ENCODE peak calls at places on chromosome 1, in ten cellular contexts. F is GM23338; A is A673; B is CD8-positive, alpha-beta T cell; K is MCF 10A; T is AG08396; D is kidney tubule cell; Z is aorta; C is pancreas; W is cardiac fibroblast. L is an unnamed sample.

GRCh38 chr1:66980745-66981367 is 56.1 kb downstream of the MIER1 start:
- DNase-seq in F (no peak), A (no peak), B (no peak), K (peak; percentile 55), T (no peak), D (no peak), Z (no peak), C (no peak), W (no peak), L (peak; percentile 58)

GRCh38 chr1:219518168-219518905 is 94.6 kb downstream of the ZC3H11B start:
- DNase-seq in F (no peak), A (no peak), B (no peak), K (peak; percentile 55), T (no peak), D (peak; percentile 81), Z (no peak), C (no peak), W (peak; percentile 50), L (no peak)

GRCh38 chr1:212488436-212489283 is 55.9 kb downstream of the NENF start:
- DNase-seq in F (no peak), A (no peak), B (no peak), K (peak; percentile 93), T (peak; percentile 38), D (peak; percentile 97), Z (peak; percentile 78), C (no peak), W (peak; percentile 91), L (no peak)

GRCh38 chr1:155175927-155176371 is 2.3 kb downstream of the TRIM46 start:
- DNase-seq in F (no peak), A (peak; percentile 48), B (no peak), K (no peak), T (peak; percentile 5), D (no peak), Z (peak; percentile 46), C (no peak), W (no peak), L (peak; percentile 73)

GRCh38 chr1:158035976-158036583 is 42.6 kb downstream of the KIRREL1 start:
- DNase-seq in F (peak; percentile 73), A (peak; percentile 72), B (no peak), K (peak; percentile 68), T (no peak), D (peak; percentile 59), Z (no peak), C (no peak), W (peak; percentile 81), L (no peak)

GRCh38 chr1:207810173-207810572 is 58.3 kb downstream of the CD46 start:
- DNase-seq in F (no peak), A (no peak), B (no peak), K (no peak), T (peak; percentile 75), D (peak; percentile 90), Z (no peak), C (no peak), W (peak; percentile 55), L (peak; percentile 93)

GRCh38 chr1:213982814-213983588 is 4.8 kb upstream of the PROX1 start:
- DNase-seq in F (peak; percentile 84), A (no peak), B (no peak), K (no peak), T (no peak), D (peak; percentile 11), Z (no peak), C (peak; percentile 86), W (no peak), L (peak; percentile 77)

GRCh38 chr1:69413129-69413528 is 154.6 kb upstream of the LRRC7 start:
- DNase-seq in F (no peak), A (no peak), B (no peak), K (no peak), T (no peak), D (no peak), Z (no peak), C (no peak), W (no peak), L (no peak)

GRCh38 chr1:3097861-3098260 is 28.9 kb downstream of the PRDM16 start:
- DNase-seq in F (no peak), A (no peak), B (no peak), K (no peak), T (no peak), D (no peak), Z (no peak), C (no peak), W (no peak), L (no peak)

GRCh38 chr1:117566556-117566955 is 39.3 kb upstream of the TENT5C start:
- DNase-seq in F (no peak), A (no peak), B (peak; percentile 9), K (no peak), T (no peak), D (no peak), Z (no peak), C (no peak), W (no peak), L (no peak)

GRCh38 chr1:30508651-30509050 is 214.7 kb downstream of the MATN1 start:
- DNase-seq in F (no peak), A (no peak), B (no peak), K (no peak), T (no peak), D (no peak), Z (no peak), C (no peak), W (no peak), L (no peak)

GRCh38 chr1:17119076-17119743 is at the start of gene PADI2:
- DNase-seq in F (peak; percentile 89), A (peak; percentile 87), B (no peak), K (peak; percentile 60), T (peak; percentile 92), D (peak; percentile 78), Z (peak; percentile 84), C (peak; percentile 88), W (peak; percentile 42), L (peak; percentile 98)

GRCh38 chr1:47710075-47711071 is 272.5 kb downstream of the FOXD2 start:
- DNase-seq in F (peak; percentile 72), A (peak; percentile 58), B (peak; percentile 78), K (peak; percentile 47), T (peak; percentile 97), D (peak; percentile 58), Z (peak; percentile 78), C (peak; percentile 97), W (peak; percentile 66), L (peak; percentile 99)

GRCh38 chr1:56688522-56689026 is 43.5 kb downstream of the PRKAA2 start:
- DNase-seq in F (peak; percentile 27), A (no peak), B (no peak), K (peak; percentile 88), T (peak; percentile 57), D (peak; percentile 94), Z (no peak), C (no peak), W (peak; percentile 9), L (peak; percentile 60)

GRCh38 chr1:12327566-12327965 is 97.7 kb downstream of the VPS13D start:
- DNase-seq in F (no peak), A (no peak), B (no peak), K (no peak), T (no peak), D (no peak), Z (no peak), C (no peak), W (no peak), L (peak; percentile 47)

GRCh38 chr1:147822292-147822691 is 61.9 kb upstream of the GJA5 start:
- DNase-seq in F (no peak), A (no peak), B (no peak), K (no peak), T (no peak), D (no peak), Z (no peak), C (no peak), W (no peak), L (no peak)

L was measured in osteoblast.